ENCODE peak calls at places on chromosomes 7 and 10, in four cellular contexts. One of them, this sample, is unnamed.
A peak's percentile ranks its signal among the peaks of the same experiment; 100 is the strongest.

GRCh38 chr10:51832652-51833383 is 133.4 kb upstream of the CSTF2T start:
- DNase-seq in sigmoid colon: no peak
- DNase-seq in stomach: no peak
- DNase-seq in HepG2: peak; percentile 44
- DNase-seq in this sample: no peak

GRCh38 chr7:100369105-100369504 is 4.2 kb upstream of the PILRA start:
- DNase-seq in stomach: peak; percentile 58
- DNase-seq in sigmoid colon: peak; percentile 83
- DNase-seq in HepG2: no peak
- DNase-seq in this sample: peak; percentile 75

GRCh38 chr10:392705-393037 is 257.4 kb downstream of the ZMYND11 start:
- DNase-seq in stomach: no peak
- DNase-seq in HepG2: no peak
- DNase-seq in sigmoid colon: no peak
- DNase-seq in this sample: no peak

GRCh38 chr10:102593074-102593803 is 51.0 kb upstream of the TRIM8 start:
- DNase-seq in HepG2: peak; percentile 61
- DNase-seq in sigmoid colon: no peak
- DNase-seq in stomach: no peak
- DNase-seq in this sample: no peak

GRCh38 chr7:100159099-100159623 is 638 bp upstream of the TRAPPC14 start:
- DNase-seq in HepG2: no peak
- DNase-seq in stomach: no peak
- DNase-seq in sigmoid colon: no peak
- DNase-seq in this sample: no peak

GRCh38 chr7:636396-636795 is 90.1 kb upstream of the DNAAF5 start:
- DNase-seq in HepG2: peak; percentile 12
- DNase-seq in sigmoid colon: no peak
- DNase-seq in stomach: peak; percentile 59
- DNase-seq in this sample: no peak

GRCh38 chr10:94092848-94093247 is 99.1 kb downstream of the PLCE1 start:
- DNase-seq in sigmoid colon: no peak
- DNase-seq in stomach: no peak
- DNase-seq in HepG2: no peak
- DNase-seq in this sample: no peak

GRCh38 chr10:61642692-61643091 is 20.0 kb upstream of the CABCOCO1 start:
- DNase-seq in sigmoid colon: no peak
- DNase-seq in HepG2: no peak
- DNase-seq in stomach: no peak
- DNase-seq in this sample: no peak

GRCh38 chr7:131071786-131072504 is 255.7 kb upstream of the MKLN1 start:
- DNase-seq in HepG2: no peak
- DNase-seq in stomach: peak; percentile 39
- DNase-seq in sigmoid colon: no peak
- DNase-seq in this sample: peak; percentile 27

GRCh38 chr10:31051703-31052102 is 20.0 kb upstream of the ZNF438 start:
- DNase-seq in HepG2: no peak
- DNase-seq in stomach: no peak
- DNase-seq in sigmoid colon: no peak
- DNase-seq in this sample: no peak

GRCh38 chr7:4500812-4501211 is 181.3 kb upstream of the FOXK1 start:
- DNase-seq in sigmoid colon: no peak
- DNase-seq in HepG2: no peak
- DNase-seq in stomach: no peak
- DNase-seq in this sample: no peak

GRCh38 chr7:106623846-106624245 is 37.1 kb downstream of the CCDC71L start:
- DNase-seq in stomach: no peak
- DNase-seq in sigmoid colon: no peak
- DNase-seq in HepG2: no peak
- DNase-seq in this sample: no peak

GRCh38 chr7:46786221-46786951 is 795.5 kb downstream of the TNS3 start:
- DNase-seq in stomach: no peak
- DNase-seq in sigmoid colon: no peak
- DNase-seq in HepG2: no peak
- DNase-seq in this sample: no peak

GRCh38 chr10:3398825-3399646 is 226.5 kb upstream of the PITRM1 start:
- DNase-seq in stomach: no peak
- DNase-seq in sigmoid colon: no peak
- DNase-seq in HepG2: peak; percentile 84
- DNase-seq in this sample: no peak

GRCh38 chr10:103663802-103664201 is 170.3 kb downstream of the NEURL1 start:
- DNase-seq in HepG2: no peak
- DNase-seq in stomach: peak; percentile 70
- DNase-seq in sigmoid colon: peak; percentile 89
- DNase-seq in this sample: no peak

GRCh38 chr10:30736685-30737232 is 107.2 kb upstream of the LYZL2 start:
- DNase-seq in stomach: peak; percentile 32
- DNase-seq in HepG2: no peak
- DNase-seq in sigmoid colon: peak; percentile 95
- DNase-seq in this sample: peak; percentile 38

GRCh38 chr10:113562108-113562507 is 9.3 kb downstream of the HABP2 start:
- DNase-seq in sigmoid colon: no peak
- DNase-seq in stomach: no peak
- DNase-seq in HepG2: no peak
- DNase-seq in this sample: no peak

GRCh38 chr7:7793249-7793648 is 74.8 kb upstream of the RPA3 start:
- DNase-seq in sigmoid colon: no peak
- DNase-seq in HepG2: no peak
- DNase-seq in stomach: no peak
- DNase-seq in this sample: no peak

GRCh38 chr10:96513686-96514551 is at the start of gene TLL2:
- DNase-seq in stomach: peak; percentile 90
- DNase-seq in HepG2: peak; percentile 75
- DNase-seq in sigmoid colon: peak; percentile 94
- DNase-seq in this sample: peak; percentile 87

GRCh38 chr10:126197036-126197543 is 191.2 kb downstream of the ADAM12 start:
- DNase-seq in sigmoid colon: no peak
- DNase-seq in HepG2: no peak
- DNase-seq in stomach: no peak
- DNase-seq in this sample: no peak

GRCh38 chr10:24893127-24893526 is 59.3 kb downstream of the PRTFDC1 start:
- DNase-seq in stomach: no peak
- DNase-seq in sigmoid colon: no peak
- DNase-seq in HepG2: no peak
- DNase-seq in this sample: no peak
- H3K4me1 ChIP-seq in stomach: no peaks in the 10 kb centered on the region
- H3K4me1 ChIP-seq in sigmoid colon: no peaks in the 10 kb centered on the region
- H3K4me1 ChIP-seq in HepG2: no peaks in the 10 kb centered on the region
- H3K4me1 ChIP-seq in this sample: peaks cover 4% of the 10 kb centered on the region

GRCh38 chr10:132319853-132320669 is 11.9 kb upstream of the LRRC27 start:
- DNase-seq in sigmoid colon: no peak
- DNase-seq in HepG2: peak; percentile 71
- DNase-seq in stomach: no peak
- DNase-seq in this sample: no peak
- TF ChIP-seq EP300 in sigmoid colon: no peak
- TF ChIP-seq EP300 in HepG2: no peak
- TF ChIP-seq EP300 in stomach: no peak
- TF ChIP-seq EP300 in this sample: no peak

DNA sequence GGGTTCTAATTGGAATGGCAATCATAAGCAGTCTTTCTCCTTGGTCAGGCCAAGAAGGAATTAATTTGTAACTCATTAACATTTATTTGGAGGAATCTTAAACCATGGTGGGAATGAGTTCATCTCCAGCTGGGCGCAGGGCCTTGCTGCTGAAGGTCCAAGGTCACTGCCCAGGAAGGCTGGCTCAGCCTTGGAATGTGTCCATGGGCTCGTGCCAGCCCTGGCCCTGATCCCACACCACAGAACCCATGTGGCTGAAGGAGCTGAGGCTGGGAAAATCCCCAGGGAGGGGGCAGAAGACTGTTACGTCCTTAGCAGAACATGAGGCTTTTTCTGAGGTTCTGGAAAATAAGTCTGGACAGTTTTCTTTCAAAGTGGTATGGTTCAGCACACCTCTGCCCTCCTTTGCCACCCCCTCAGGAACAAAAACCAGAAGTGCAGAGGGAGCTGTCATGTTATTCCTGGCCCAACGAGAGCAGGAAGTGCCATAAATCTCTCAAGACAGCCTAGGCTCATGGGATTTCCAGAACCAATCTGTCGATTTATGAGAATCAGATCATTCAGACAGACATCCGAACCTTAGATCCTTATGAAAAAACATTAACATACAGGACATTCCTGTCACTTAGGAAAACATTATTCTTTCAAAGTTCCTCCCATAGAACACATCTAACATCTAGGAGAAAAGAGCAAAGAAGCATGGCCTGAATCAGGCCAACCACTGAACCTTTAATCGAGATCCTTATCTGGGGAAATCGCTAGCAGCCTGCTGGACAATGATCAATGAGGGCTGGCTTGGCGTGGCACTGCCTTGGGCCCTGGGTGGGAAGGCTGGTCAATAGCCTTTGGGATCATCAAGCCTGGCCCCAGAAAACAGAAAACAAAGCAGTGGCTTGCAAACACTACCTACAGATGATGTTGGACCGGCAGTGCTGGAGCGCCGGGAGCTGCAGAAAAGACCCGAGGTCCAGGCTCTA is 134.3 kb downstream of the TAX1BP1 start:
- DNase-seq in HepG2: no peak
- DNase-seq in stomach: peak; percentile 86
- DNase-seq in sigmoid colon: no peak
- DNase-seq in this sample: peak; percentile 49
- TF ChIP-seq POLR2AphosphoS5 in HepG2: no peak
- TF ChIP-seq POLR2AphosphoS5 in stomach: peak; percentile 11
- TF ChIP-seq POLR2AphosphoS5 in sigmoid colon: no peak
- TF ChIP-seq POLR2AphosphoS5 in this sample: no peak

GRCh38 chr10:88114368-88114767 is 250.9 kb downstream of the PTEN start:
- DNase-seq in stomach: peak; percentile 65
- DNase-seq in HepG2: peak; percentile 44
- DNase-seq in sigmoid colon: no peak
- DNase-seq in this sample: peak; percentile 29
- H3K4me1 ChIP-seq in stomach: no peaks in the 10 kb centered on the region
- H3K4me1 ChIP-seq in HepG2: peaks cover 5% of the 10 kb centered on the region
- H3K4me1 ChIP-seq in sigmoid colon: no peaks in the 10 kb centered on the region
- H3K4me1 ChIP-seq in this sample: peaks cover 21% of the 10 kb centered on the region